ENCODE peak calls at places on chromosomes 11 and 22, in seven cellular contexts. E is Peyer's patch, N is sciatic nerve, R is HEK293T, S is NCI-H1417, J is IMR-90, A is cardiac septum. M is an unnamed sample.

GRCh38 chr11:119778391-119779194 is 49.6 kb upstream of the NECTIN1 start:
- DNase-seq in E (peak), S (no peak), A (no peak), N (no peak), J (no peak), R (no peak), M (no peak)

GRCh38 chr22:39314251-39314971 is 5.0 kb downstream of the RPL3 start:
- DNase-seq in N (no peak), J (no peak), A (no peak), E (no peak), R (no peak), S (no peak), M (no peak)

GRCh38 chr11:123640677-123641494 is 13.5 kb downstream of the SCN3B start:
- DNase-seq in R (peak), A (no peak), E (peak), N (no peak), S (peak), J (peak), M (peak)

GRCh38 chr22:33018232-33018864 is 39.8 kb downstream of the SYN3 start:
- DNase-seq in S (peak), E (no peak), R (peak), A (peak), N (peak), J (peak), M (peak)

GRCh38 chr11:313787-314547 is at the start of gene IFITM1:
- DNase-seq in A (no peak), E (peak), N (no peak), J (peak), S (no peak), R (no peak), M (peak)

GRCh38 chr11:63901660-63902059 is 15.3 kb downstream of the RCOR2 start:
- DNase-seq in N (no peak), J (peak), R (no peak), A (no peak), E (no peak), S (no peak), M (no peak)

GRCh38 chr11:84889556-84889955 is 737.6 kb downstream of the DLG2 start:
- DNase-seq in E (no peak), S (no peak), N (no peak), A (no peak), R (no peak), J (no peak), M (no peak)

GRCh38 chr11:12196335-12196734 is 85.9 kb downstream of the MICAL2 start:
- DNase-seq in R (no peak), J (no peak), A (no peak), S (no peak), E (no peak), N (no peak), M (no peak)

GRCh38 chr22:20253161-20253560 is 15.0 kb downstream of the RTN4R start:
- DNase-seq in N (no peak), A (no peak), J (no peak), R (no peak), S (no peak), E (no peak), M (no peak)

GRCh38 chr11:65894034-65894591 is 3.6 kb downstream of the CCDC85B start:
- DNase-seq in N (no peak), A (peak), J (no peak), E (no peak), R (no peak), S (no peak), M (no peak)

GRCh38 chr11:112318661-112319060 is 58.0 kb upstream of the PLET1 start:
- DNase-seq in R (no peak), E (no peak), S (no peak), J (no peak), N (no peak), A (no peak), M (no peak)

GRCh38 chr11:19606856-19607655 is 105.6 kb upstream of the NAV2 start:
- DNase-seq in A (peak), N (no peak), R (no peak), S (no peak), E (no peak), J (no peak), M (no peak)

GRCh38 chr11:126229782-126230540 is 18.4 kb downstream of the FAM118B start:
- DNase-seq in E (no peak), J (peak), N (no peak), S (no peak), R (no peak), A (no peak), M (no peak)

GRCh38 chr22:33793464-33793863 is 126.8 kb downstream of the LARGE1 start:
- DNase-seq in N (no peak), S (no peak), A (no peak), J (no peak), E (no peak), R (no peak), M (no peak)

GRCh38 chr11:126891556-126892217 is 108.9 kb downstream of the KIRREL3 start:
- DNase-seq in E (no peak), J (no peak), R (no peak), S (no peak), N (no peak), A (no peak), M (no peak)

GRCh38 chr22:25818541-25818940 is 76.6 kb downstream of the MYO18B start:
- DNase-seq in A (peak), E (no peak), N (no peak), J (no peak), R (no peak), S (no peak), M (no peak)

GRCh38 chr11:32852142-32852541 is 22.4 kb downstream of the PRRG4 start:
- DNase-seq in R (no peak), S (no peak), N (no peak), J (peak), A (no peak), E (no peak), M (no peak)

GRCh38 chr11:30381879-30382278 is 59.0 kb downstream of the ARL14EP start:
- DNase-seq in J (no peak), A (no peak), R (no peak), N (no peak), E (no peak), S (no peak), M (no peak)

GRCh38 chr11:78268516-78269410 is 80.0 kb downstream of the USP35 start:
- DNase-seq in J (peak), S (no peak), E (no peak), A (peak), N (peak), R (no peak), M (no peak)

GRCh38 chr22:44304354-44304753 is 8.4 kb downstream of the SHISAL1 start:
- DNase-seq in E (no peak), N (no peak), R (no peak), S (no peak), J (peak), A (no peak), M (peak)

GRCh38 chr11:124923296-124923695 is 4.2 kb downstream of the HEPN1 start:
- DNase-seq in J (no peak), S (no peak), R (no peak), N (no peak), A (no peak), E (no peak), M (no peak)

GRCh38 chr11:85602551-85603218 is 24.5 kb downstream of the DLG2 start:
- DNase-seq in E (no peak), J (peak), S (no peak), N (no peak), A (no peak), R (no peak), M (no peak)

GRCh38 chr11:61554172-61554988 is 26.5 kb downstream of the SYT7 start:
- DNase-seq in J (no peak), R (no peak), N (no peak), A (no peak), E (no peak), S (no peak), M (no peak)

GRCh38 chr11:11028017-11028692 is 170.3 kb upstream of the ZBED5 start:
- DNase-seq in E (peak), A (no peak), J (peak), N (peak), S (peak), R (peak), M (peak)

GRCh38 chr11:122343247-122343646 is 227.2 kb upstream of the BLID start:
- DNase-seq in A (no peak), N (no peak), S (no peak), R (no peak), J (no peak), E (no peak), M (no peak)

GRCh38 chr22:31346733-31347250 is 646 bp upstream of the PATZ1 start:
- DNase-seq in E (peak), N (peak), S (peak), A (peak), R (peak), J (peak), M (no peak)

GRCh38 chr22:40553014-40553579 is 83.4 kb downstream of the MRTFA start:
- DNase-seq in A (no peak), N (no peak), R (no peak), S (no peak), E (no peak), J (no peak), M (no peak)

GRCh38 chr11:8959546-8960166 is 4.6 kb downstream of the TMEM9B start:
- DNase-seq in J (peak), A (no peak), N (no peak), R (peak), E (no peak), S (peak), M (peak)

GRCh38 chr22:35914665-35915476 is 113.8 kb downstream of the RBFOX2 start:
- DNase-seq in E (no peak), J (peak), S (peak), A (no peak), N (no peak), R (peak), M (peak)

GRCh38 chr22:37544955-37545702 is 15.2 kb upstream of the CDC42EP1 start:
- DNase-seq in S (no peak), N (peak), J (peak), R (peak), A (peak), E (peak), M (peak)

GRCh38 chr11:130636672-130637463 is 188.4 kb downstream of the ADAMTS15 start:
- DNase-seq in R (no peak), A (no peak), J (peak), S (no peak), E (no peak), N (no peak), M (no peak)

GRCh38 chr11:90243534-90243933 is 20.7 kb upstream of the CHORDC1 start:
- DNase-seq in A (no peak), E (no peak), R (peak), S (peak), N (no peak), J (no peak), M (no peak)